ENCODE peak calls at places on chromosomes 11 and 22, in five cellular contexts. P, C, I, J and T are unnamed samples.

GRCh38 chr11:121321614-121322243 is 29.2 kb downstream of the SC5D start:
- DNase-seq in P (peak; percentile 28), C (no peak), I (no peak), J (no peak), T (no peak)

GRCh38 chr11:115185931-115186330 is 318.3 kb downstream of the CADM1 start:
- DNase-seq in P (no peak), C (no peak), I (no peak), J (no peak), T (no peak)

GRCh38 chr11:2789791-2790580 is 90.2 kb upstream of the KCNQ1OT1 start:
- DNase-seq in P (no peak), C (no peak), I (no peak), J (peak; percentile 23), T (peak; percentile 43)

GRCh38 chr11:26901162-26901561 is 92.8 kb upstream of the FIBIN start:
- DNase-seq in P (no peak), C (no peak), I (no peak), J (no peak), T (no peak)

GRCh38 chr22:21009638-21010425 is 5.1 kb upstream of the P2RX6 start:
- DNase-seq in P (no peak), C (no peak), I (no peak), J (peak; percentile 48), T (no peak)

GRCh38 chr22:35648066-35649025 is at the start of gene APOL6:
- DNase-seq in P (no peak), C (peak; percentile 59), I (no peak), J (peak; percentile 46), T (no peak)

GRCh38 chr11:115673720-115674119 is 169.5 kb upstream of the CADM1 start:
- DNase-seq in P (no peak), C (no peak), I (no peak), J (no peak), T (no peak)

GRCh38 chr11:18617688-18618340 is 16.3 kb downstream of the SPTY2D1 start:
- DNase-seq in P (no peak), C (no peak), I (no peak), J (no peak), T (no peak)

GRCh38 chr11:102664001-102664752 is 39.0 kb upstream of the MMP20 start:
- DNase-seq in P (no peak), C (no peak), I (no peak), J (no peak), T (no peak)

GRCh38 chr11:73281201-73281741 is 9.1 kb downstream of the P2RY6 start:
- DNase-seq in P (no peak), C (no peak), I (no peak), J (no peak), T (no peak)

GRCh38 chr22:40525250-40525884 is 111.2 kb downstream of the MRTFA start:
- DNase-seq in P (no peak), C (peak; percentile 42), I (peak; percentile 50), J (peak; percentile 48), T (no peak)

GRCh38 chr11:12842933-12843636 is 166.0 kb upstream of the RASSF10 start:
- DNase-seq in P (no peak), C (no peak), I (no peak), J (no peak), T (no peak)

GRCh38 chr11:102685769-102686168 is 19.8 kb downstream of the MMP27 start:
- DNase-seq in P (no peak), C (no peak), I (no peak), J (no peak), T (no peak)

GRCh38 chr11:45092901-45093760 is 53.3 kb upstream of the PRDM11 start:
- DNase-seq in P (no peak), C (no peak), I (no peak), J (peak; percentile 23), T (no peak)

GRCh38 chr22:46537946-46538815 is 761 bp upstream of the CELSR1 start:
- DNase-seq in P (no peak), C (no peak), I (no peak), J (no peak), T (no peak)

GRCh38 chr11:66686801-66687750 is 9.4 kb upstream of the RBM4B start:
- DNase-seq in P (no peak), C (no peak), I (no peak), J (no peak), T (no peak)

GRCh38 chr11:13260963-13261599 is 16.5 kb upstream of the BMAL1 start:
- DNase-seq in P (no peak), C (no peak), I (peak; percentile 21), J (no peak), T (no peak)

GRCh38 chr11:112050721-112051120 is 23.1 kb downstream of the PIH1D2 start:
- DNase-seq in P (no peak), C (no peak), I (no peak), J (no peak), T (no peak)

GRCh38 chr11:116467809-116468208 is 305.0 kb downstream of the BUD13 start:
- DNase-seq in P (no peak), C (no peak), I (no peak), J (no peak), T (no peak)

GRCh38 chr11:45879803-45880685 is 5.4 kb upstream of the MAPK8IP1 start:
- DNase-seq in P (no peak), C (no peak), I (no peak), J (no peak), T (no peak)

GRCh38 chr11:121870202-121871045 is 245.6 kb downstream of the BLID start:
- DNase-seq in P (no peak), C (no peak), I (no peak), J (no peak), T (no peak)

GRCh38 chr11:99271527-99271926 is 250.8 kb downstream of the CNTN5 start:
- DNase-seq in P (no peak), C (no peak), I (no peak), J (no peak), T (no peak)

GRCh38 chr11:117084992-117085391 is 13.2 kb downstream of the SIK3 start:
- DNase-seq in P (no peak), C (no peak), I (no peak), J (no peak), T (no peak)

GRCh38 chr22:31086703-31087330 is 5.7 kb downstream of the SMTN start:
- DNase-seq in P (no peak), C (no peak), I (no peak), J (no peak), T (no peak)

GRCh38 chr11:27977031-27977430 is 130.9 kb downstream of the KIF18A start:
- DNase-seq in P (peak; percentile 13), C (no peak), I (no peak), J (no peak), T (no peak)

GRCh38 chr11:76837696-76838421 is 22.9 kb upstream of the ACER3 start:
- DNase-seq in P (no peak), C (no peak), I (no peak), J (no peak), T (no peak)

GRCh38 chr11:41985799-41986198 is 526.3 kb upstream of the LRRC4C start:
- DNase-seq in P (no peak), C (no peak), I (no peak), J (no peak), T (no peak)

DNA sequence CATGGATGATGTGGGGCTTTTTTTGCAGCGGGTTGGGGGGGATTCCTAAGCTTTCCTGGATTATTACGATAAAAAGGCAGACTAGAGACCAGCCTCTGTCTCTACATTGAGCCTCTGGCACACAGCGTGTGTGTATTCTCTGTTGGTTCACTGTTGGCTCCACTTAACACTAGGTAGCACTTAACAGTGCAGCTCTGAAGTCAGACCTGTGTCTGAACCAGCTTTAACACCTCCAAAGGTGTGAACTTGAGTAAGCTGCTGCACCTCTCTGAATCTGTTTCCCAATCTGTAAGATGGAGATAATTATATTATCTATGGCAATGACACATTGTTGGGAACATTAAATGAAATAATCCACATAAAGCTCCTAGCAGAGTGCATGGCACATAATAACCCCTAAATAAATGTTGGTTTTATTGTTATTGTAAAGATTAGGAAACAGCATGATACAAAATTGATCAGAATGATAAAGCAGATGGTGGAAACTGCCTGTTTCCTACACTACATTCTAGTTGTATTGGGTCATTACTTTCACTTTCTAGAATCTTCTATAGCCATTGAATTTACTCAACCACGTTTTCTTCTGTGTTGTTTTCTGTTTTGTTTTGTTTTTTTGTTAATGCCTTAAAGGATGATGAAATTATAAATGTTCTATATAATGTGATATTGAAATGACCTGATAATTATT is 108.4 kb downstream of the ARL14EP start:
- DNase-seq in P (no peak), C (no peak), I (no peak), J (no peak), T (no peak)
- H3K27me3 ChIP-seq in P (no peaks in the 10 kb centered on the region), C (no peaks in the 10 kb centered on the region), I (no peaks in the 10 kb centered on the region), J (no peaks in the 10 kb centered on the region), T (no peaks in the 10 kb centered on the region)

DNA sequence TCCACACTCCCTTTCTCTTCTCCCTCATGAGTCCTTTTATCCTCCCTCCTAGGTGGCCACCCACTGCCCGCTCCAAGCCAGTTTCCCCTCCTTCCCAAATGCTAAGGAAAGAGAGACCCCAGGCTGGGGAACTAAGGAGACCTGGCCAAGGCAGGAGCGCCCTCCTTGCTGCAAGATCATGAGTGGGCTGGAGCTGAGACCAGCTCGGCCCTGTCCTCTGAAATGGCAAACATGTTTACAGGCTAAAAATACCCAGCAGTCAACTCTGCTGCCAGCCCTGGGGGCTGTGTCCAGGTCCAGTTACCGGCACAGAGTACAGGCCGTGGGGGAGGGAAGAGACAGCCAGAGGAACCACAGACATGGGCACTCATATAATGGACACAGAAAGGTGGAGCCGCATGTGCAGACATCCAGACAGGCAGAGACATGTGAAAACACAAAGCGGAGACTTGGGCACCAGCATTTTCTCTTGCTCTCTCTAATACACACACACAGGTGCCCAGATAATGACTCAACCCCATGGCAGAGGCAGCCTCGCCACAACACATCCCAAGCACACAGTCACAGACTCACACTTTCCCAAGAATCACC is 1.2 kb upstream of the AHNAK start:
- DNase-seq in P (no peak), C (no peak), I (peak; percentile 62), J (peak; percentile 51), T (no peak)
- H3K27me3 ChIP-seq in P (no peaks in the 10 kb centered on the region), C (no peaks in the 10 kb centered on the region), I (no peaks in the 10 kb centered on the region), J (no peaks in the 10 kb centered on the region), T (no peaks in the 10 kb centered on the region)

GRCh38 chr22:22141771-22142591 is 102.6 kb upstream of the VPREB1 start:
- DNase-seq in P (no peak), C (no peak), I (no peak), J (no peak), T (no peak)
- H3K27me3 ChIP-seq in P (peaks cover 12% of the 10 kb centered on the region), C (no peaks in the 10 kb centered on the region), I (peaks cover 67% of the 10 kb centered on the region), J (no peaks in the 10 kb centered on the region), T (peaks cover 4% of the 10 kb centered on the region)

DNA sequence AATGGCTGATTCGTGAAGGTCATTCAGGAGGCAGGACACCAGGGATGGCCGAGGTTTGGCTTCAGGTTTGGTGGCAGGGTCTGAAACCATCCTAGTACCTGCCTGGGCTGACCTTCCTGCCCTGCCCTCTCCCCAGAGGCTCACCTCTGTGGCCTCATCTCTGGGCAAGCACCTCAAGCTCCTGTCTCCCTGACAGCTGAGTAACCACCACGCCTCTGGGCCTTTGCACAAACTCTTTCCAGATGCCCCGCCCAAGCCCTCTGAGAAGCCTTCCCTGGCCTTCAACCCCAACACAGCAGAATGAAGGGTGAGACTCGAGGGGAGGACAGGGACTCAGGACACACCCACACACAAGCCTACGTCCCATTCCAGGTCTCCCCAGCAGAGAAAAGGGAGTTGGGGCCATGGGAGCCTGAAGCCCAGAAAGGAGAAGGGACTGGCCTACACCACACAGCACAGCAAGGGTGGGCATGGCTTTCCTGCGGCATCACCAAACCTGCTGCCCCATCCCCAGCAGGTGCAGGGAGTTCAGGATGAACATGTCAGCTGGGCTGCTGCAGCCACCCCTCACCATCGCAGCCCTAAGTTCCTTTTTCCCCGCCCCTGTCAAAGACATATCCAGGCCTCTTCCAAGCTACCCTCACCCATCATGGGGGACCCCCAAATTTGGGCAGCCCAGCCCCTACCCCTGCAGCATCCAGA is 2.4 kb downstream of the SHISA8 start:
- DNase-seq in P (no peak), C (no peak), I (no peak), J (no peak), T (no peak)
- H3K27me3 ChIP-seq in P (no peaks in the 10 kb centered on the region), C (peaks cover 4% of the 10 kb centered on the region), I (peaks cover 72% of the 10 kb centered on the region), J (peaks cover 13% of the 10 kb centered on the region), T (peaks cover 46% of the 10 kb centered on the region)

GRCh38 chr22:43848366-43849171 is 13.7 kb downstream of the SULT4A1 start:
- DNase-seq in P (no peak), C (no peak), I (no peak), J (no peak), T (no peak)
- H3K27me3 ChIP-seq in P (no peaks in the 10 kb centered on the region), C (no peaks in the 10 kb centered on the region), I (peaks cover 49% of the 10 kb centered on the region), J (no peaks in the 10 kb centered on the region), T (no peaks in the 10 kb centered on the region)